ENCODE peak calls at places on chromosomes 2 and 18, in nine cellular contexts. A, Q, R, L, Y, B, K, I and G are unnamed samples.
A peak's percentile ranks its signal among the peaks of the same experiment; 100 is the strongest.

GRCh38 chr18:49500136-49500921 is 13.3 kb upstream of the C18orf32 start:
- DNase-seq in A (no peak), Q (no peak), R (no peak), L (no peak), Y (no peak), B (no peak), K (no peak), I (no peak), G (peak; percentile 42)

GRCh38 chr2:101679037-101679726 is 18.3 kb upstream of the MAP4K4 start:
- DNase-seq in A (no peak), Q (no peak), R (no peak), L (no peak), Y (no peak), B (peak; percentile 80), K (no peak), I (no peak), G (no peak)

GRCh38 chr18:36392163-36392887 is 94.8 kb downstream of the FHOD3 start:
- DNase-seq in A (no peak), Q (no peak), R (peak; percentile 46), L (no peak), Y (no peak), B (no peak), K (no peak), I (no peak), G (no peak)

GRCh38 chr2:238158807-238159539 is at the start of gene ERFE:
- DNase-seq in A (peak; percentile 58), Q (peak; percentile 74), R (peak; percentile 96), L (no peak), Y (no peak), B (no peak), K (no peak), I (peak; percentile 37), G (peak; percentile 81)

GRCh38 chr2:226583715-226584114 is 215.9 kb downstream of the IRS1 start:
- DNase-seq in A (peak; percentile 71), Q (no peak), R (no peak), L (peak; percentile 66), Y (peak; percentile 57), B (peak; percentile 94), K (no peak), I (no peak), G (no peak)

GRCh38 chr2:200756618-200757321 is 54.9 kb upstream of the BZW1 start:
- DNase-seq in A (peak; percentile 89), Q (peak; percentile 19), R (no peak), L (no peak), Y (no peak), B (peak; percentile 95), K (no peak), I (no peak), G (no peak)

GRCh38 chr18:31723998-31724711 is 36.5 kb downstream of the SLC25A52 start:
- DNase-seq in A (no peak), Q (no peak), R (peak; percentile 58), L (no peak), Y (no peak), B (no peak), K (no peak), I (no peak), G (no peak)

GRCh38 chr2:165794520-165794882 is 454 bp upstream of the GALNT3 start:
- DNase-seq in A (no peak), Q (no peak), R (peak; percentile 8), L (peak; percentile 6), Y (no peak), B (no peak), K (peak; percentile 43), I (peak; percentile 93), G (peak; percentile 71)

GRCh38 chr2:1511455-1511854 is 98.2 kb downstream of the TPO start:
- DNase-seq in A (no peak), Q (no peak), R (no peak), L (no peak), Y (no peak), B (no peak), K (no peak), I (no peak), G (no peak)

GRCh38 chr18:5419601-5420000 is 124.1 kb upstream of the ZBTB14 start:
- DNase-seq in A (no peak), Q (no peak), R (no peak), L (no peak), Y (no peak), B (no peak), K (no peak), I (no peak), G (no peak)

GRCh38 chr2:7026740-7027139 is 109.5 kb downstream of the RNF144A start:
- DNase-seq in A (no peak), Q (no peak), R (peak; percentile 49), L (no peak), Y (no peak), B (no peak), K (no peak), I (no peak), G (no peak)

GRCh38 chr2:233386382-233387041 is 32.2 kb downstream of the DGKD start:
- DNase-seq in A (peak; percentile 79), Q (no peak), R (no peak), L (no peak), Y (no peak), B (no peak), K (no peak), I (no peak), G (no peak)

GRCh38 chr2:237459741-237460174 is 27.3 kb upstream of the MLPH start:
- DNase-seq in A (peak; percentile 65), Q (peak; percentile 14), R (no peak), L (no peak), Y (no peak), B (no peak), K (no peak), I (no peak), G (no peak)

GRCh38 chr2:70901235-70902066 is 34.2 kb upstream of the ATP6V1B1 start:
- DNase-seq in A (peak; percentile 61), Q (no peak), R (peak; percentile 71), L (no peak), Y (no peak), B (no peak), K (no peak), I (no peak), G (peak; percentile 82)

GRCh38 chr2:109268916-109269315 is 139.9 kb downstream of the SH3RF3 start:
- DNase-seq in A (no peak), Q (no peak), R (no peak), L (no peak), Y (no peak), B (no peak), K (no peak), I (no peak), G (no peak)

GRCh38 chr2:60958800-60959199 is 58.7 kb upstream of the PEX13 start:
- DNase-seq in A (peak; percentile 41), Q (no peak), R (no peak), L (no peak), Y (no peak), B (no peak), K (no peak), I (no peak), G (no peak)

GRCh38 chr2:72271766-72272615 is 124.3 kb upstream of the CYP26B1 start:
- DNase-seq in A (peak; percentile 97), Q (no peak), R (no peak), L (no peak), Y (no peak), B (no peak), K (no peak), I (no peak), G (no peak)

GRCh38 chr18:48851563-48851962 is 99.2 kb downstream of the SMAD7 start:
- DNase-seq in A (no peak), Q (no peak), R (peak; percentile 66), L (no peak), Y (no peak), B (no peak), K (no peak), I (peak; percentile 27), G (no peak)

GRCh38 chr18:74499633-74500032 is 3.5 kb downstream of the CNDP2 start:
- DNase-seq in A (no peak), Q (peak; percentile 73), R (no peak), L (no peak), Y (no peak), B (no peak), K (peak; percentile 37), I (peak; percentile 88), G (no peak)
- TF ChIP-seq REST in A (no peak), Q (no peak), R (no peak), L (no peak), Y (no peak), B (no peak), K (no peak), I (no peak), G (no peak)

GRCh38 chr2:47803363-47803762 is 20.4 kb downstream of the MSH6 start:
- DNase-seq in A (peak; percentile 37), Q (no peak), R (no peak), L (no peak), Y (no peak), B (no peak), K (no peak), I (no peak), G (no peak)

GRCh38 chr2:47803770-47804169 is 20.8 kb downstream of the MSH6 start:
- DNase-seq in A (no peak), Q (no peak), R (no peak), L (no peak), Y (no peak), B (no peak), K (no peak), I (no peak), G (no peak)

GRCh38 chr2:47809903-47810302 is 27.0 kb downstream of the MSH6 start:
- DNase-seq in A (no peak), Q (no peak), R (no peak), L (no peak), Y (no peak), B (no peak), K (no peak), I (no peak), G (no peak)

GRCh38 chr2:47808614-47809013 is 25.7 kb downstream of the MSH6 start:
- DNase-seq in A (no peak), Q (no peak), R (no peak), L (no peak), Y (no peak), B (no peak), K (no peak), I (no peak), G (no peak)

DNA sequence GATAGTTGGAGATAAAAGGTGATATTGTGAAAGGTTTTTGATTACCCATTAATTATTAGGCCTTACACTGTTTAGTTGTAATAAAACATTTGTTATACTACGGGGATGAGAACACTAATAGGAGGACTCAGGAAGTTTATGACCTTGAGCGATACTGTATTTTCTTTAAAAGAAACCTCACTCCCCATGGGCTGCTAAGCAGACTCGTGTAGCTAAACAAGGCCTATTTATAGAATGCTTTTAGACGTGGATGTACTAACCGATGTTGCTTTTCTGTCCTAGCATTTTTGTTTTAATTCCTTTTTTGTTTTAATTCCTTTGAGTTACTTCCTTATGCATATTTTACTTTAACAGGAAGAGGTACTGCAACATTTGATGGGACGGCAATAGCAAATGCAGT is 22.9 kb downstream of the MSH6 start:
- DNase-seq in A (no peak), Q (no peak), R (no peak), L (no peak), Y (no peak), B (no peak), K (no peak), I (no peak), G (no peak)
- TF ChIP-seq REST in A (no peak), Q (no peak), R (no peak), L (no peak), Y (no peak), B (no peak), K (no peak), I (no peak), G (no peak)

GRCh38 chr2:173181982-173182381 is 106.3 kb downstream of the MAP3K20 start:
- DNase-seq in A (no peak), Q (no peak), R (no peak), L (no peak), Y (no peak), B (no peak), K (no peak), I (no peak), G (no peak)
- TF ChIP-seq REST in A (no peak), Q (no peak), R (no peak), L (no peak), Y (no peak), B (no peak), K (no peak), I (no peak), G (no peak)

GRCh38 chr2:15869396-15869795 is 71.0 kb upstream of the MYCN start:
- DNase-seq in A (no peak), Q (no peak), R (no peak), L (no peak), Y (no peak), B (no peak), K (no peak), I (no peak), G (no peak)
- TF ChIP-seq REST in A (no peak), Q (no peak), R (no peak), L (no peak), Y (no peak), B (no peak), K (no peak), I (no peak), G (no peak)